ENCODE peak calls at places on chromosomes 16 and 17, in six cellular contexts. W is endodermal cell, Q is uterus, J is stomach, O is mammary epithelial cell, G is HCT116. B is an unnamed sample.

GRCh38 chr17:40074175-40074512 is 11.4 kb downstream of the THRA start:
- DNase-seq in W (no peak), O (no peak), G (no peak), J (no peak), Q (no peak), B (no peak)

GRCh38 chr16:54438469-54438868 is 151.9 kb upstream of the IRX3 start:
- DNase-seq in J (no peak), O (no peak), W (no peak), G (no peak), Q (no peak), B (no peak)

GRCh38 chr17:45110676-45111611 is 21.4 kb downstream of the PLCD3 start:
- DNase-seq in O (no peak), J (no peak), G (no peak), Q (no peak), W (peak; percentile 59), B (no peak)

GRCh38 chr17:29059281-29059680 is 16.3 kb downstream of the PIPOX start:
- DNase-seq in G (no peak), O (peak; percentile 51), W (no peak), J (no peak), Q (no peak), B (no peak)

GRCh38 chr17:62787358-62787757 is 20.8 kb downstream of the MARCHF10 start:
- DNase-seq in J (no peak), W (no peak), G (no peak), O (peak; percentile 69), Q (no peak), B (peak; percentile 75)

GRCh38 chr17:4968166-4968915 is 724 bp upstream of the SPAG7 start:
- DNase-seq in G (no peak), Q (no peak), J (no peak), W (peak; percentile 83), O (no peak), B (peak; percentile 40)

GRCh38 chr16:12531937-12532336 is 271.8 kb downstream of the CPPED1 start:
- DNase-seq in G (no peak), J (no peak), W (no peak), O (no peak), Q (no peak), B (no peak)

GRCh38 chr17:69141802-69142472 is at the start of gene ABCA6:
- DNase-seq in Q (no peak), J (no peak), G (no peak), W (no peak), O (peak; percentile 20), B (peak; percentile 4)

GRCh38 chr16:50584033-50584722 is 36.0 kb downstream of the NKD1 start:
- DNase-seq in Q (no peak), O (no peak), G (no peak), J (no peak), W (no peak), B (no peak)

GRCh38 chr16:8581923-8582580 is 8.3 kb downstream of the TMEM114 start:
- DNase-seq in J (no peak), G (no peak), W (no peak), Q (no peak), O (no peak), B (no peak)

GRCh38 chr17:29149431-29150064 is 30.6 kb downstream of the MYO18A start:
- DNase-seq in Q (peak; percentile 56), O (peak; percentile 87), W (no peak), J (no peak), G (no peak), B (peak; percentile 73)

GRCh38 chr17:28384281-28385036 is 13.0 kb downstream of the SARM1 start:
- DNase-seq in O (no peak), J (peak; percentile 88), W (peak; percentile 87), G (no peak), Q (no peak), B (no peak)

GRCh38 chr16:89952049-89952448 is 3.5 kb downstream of the DEF8 start:
- DNase-seq in J (no peak), G (no peak), Q (no peak), W (no peak), O (no peak), B (no peak)

GRCh38 chr17:8949061-8949622 is 16.4 kb downstream of the PIK3R5 start:
- DNase-seq in G (no peak), Q (no peak), J (no peak), W (no peak), O (no peak), B (no peak)

GRCh38 chr17:63555475-63556156 is 5.3 kb downstream of the DCAF7 start:
- DNase-seq in Q (no peak), O (no peak), G (no peak), W (peak; percentile 20), J (no peak), B (no peak)

GRCh38 chr16:23771027-23771426 is 16.2 kb downstream of the CHP2 start:
- DNase-seq in J (no peak), O (peak; percentile 89), G (no peak), W (peak; percentile 1), Q (no peak), B (peak; percentile 85)

GRCh38 chr16:23768581-23768980 is 13.8 kb downstream of the CHP2 start:
- DNase-seq in O (peak; percentile 61), W (peak; percentile 8), Q (no peak), J (no peak), G (no peak), B (peak; percentile 54)

GRCh38 chr16:23771642-23772041 is 16.8 kb downstream of the CHP2 start:
- DNase-seq in O (peak; percentile 89), W (peak; percentile 11), J (no peak), Q (no peak), G (no peak), B (peak; percentile 84)

GRCh38 chr16:23765933-23766332 is 11.1 kb downstream of the CHP2 start:
- DNase-seq in J (no peak), O (no peak), G (no peak), Q (no peak), W (no peak), B (no peak)
- H3K27ac ChIP-seq in J (no peak overlapping the region), O (no peak overlapping the region), G (no peak overlapping the region), Q (no peak overlapping the region), W (no peak overlapping the region), B (no peak overlapping the region)

GRCh38 chr17:47650525-47651522 is 1.1 kb downstream of the KPNB1 start:
- DNase-seq in Q (peak; percentile 94), J (peak; percentile 95), G (peak; percentile 96), O (peak; percentile 98), W (peak; percentile 100), B (peak; percentile 92)
- H3K4me1 ChIP-seq in Q (peaks cover 7% of the 10 kb centered on the region), J (peaks cover 50% of the 10 kb centered on the region), G (peaks cover 21% of the 10 kb centered on the region), O (peaks cover 39% of the 10 kb centered on the region), W (peaks cover 8% of the 10 kb centered on the region), B (peaks cover 18% of the 10 kb centered on the region)

DNA sequence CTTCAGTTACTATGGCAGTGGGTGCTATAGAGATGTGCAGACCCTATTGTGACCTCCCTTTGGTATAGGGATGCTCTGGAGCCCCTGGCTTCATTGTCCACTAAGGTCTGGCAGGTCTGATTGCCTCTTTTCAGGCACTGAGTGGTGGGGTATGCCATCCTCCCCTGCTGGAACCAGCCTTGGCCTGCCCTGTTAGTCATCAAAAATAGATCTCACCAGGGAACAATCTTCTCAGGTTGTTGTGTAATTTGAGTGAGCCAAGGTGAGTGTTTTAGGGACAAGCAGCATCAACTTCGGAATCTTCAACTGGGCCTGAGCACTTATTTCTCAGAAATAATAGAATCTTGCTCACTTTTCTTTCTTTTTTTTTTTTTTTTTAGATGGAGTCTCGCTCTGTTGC is 19.6 kb downstream of the HMOX2 start:
- DNase-seq in G (no peak), J (no peak), O (peak; percentile 87), Q (no peak), W (no peak), B (peak; percentile 87)
- H3K27ac ChIP-seq in G (peak overlapping the region; percentile 79), J (no peak overlapping the region), O (peak overlapping the region; percentile 72), Q (no peak overlapping the region), W (no peak overlapping the region), B (peak overlapping the region; percentile 69)

GRCh38 chr17:7023576-7024401 is 939 bp downstream of the BCL6B start:
- DNase-seq in W (peak; percentile 100), O (peak; percentile 78), G (peak; percentile 86), J (peak; percentile 93), Q (peak; percentile 85), B (peak; percentile 82)

GRCh38 chr17:7026471-7027115 is 3.7 kb downstream of the BCL6B start:
- DNase-seq in G (no peak), J (no peak), W (no peak), O (no peak), Q (no peak), B (no peak)

GRCh38 chr17:7024402-7024785 is 1.5 kb downstream of the BCL6B start:
- DNase-seq in J (no peak), G (no peak), Q (no peak), W (peak; percentile 50), O (no peak), B (no peak)

GRCh38 chr17:7027335-7027734 is 4.5 kb downstream of the BCL6B start:
- DNase-seq in J (no peak), O (no peak), G (no peak), W (peak; percentile 72), Q (no peak), B (no peak)

DNA sequence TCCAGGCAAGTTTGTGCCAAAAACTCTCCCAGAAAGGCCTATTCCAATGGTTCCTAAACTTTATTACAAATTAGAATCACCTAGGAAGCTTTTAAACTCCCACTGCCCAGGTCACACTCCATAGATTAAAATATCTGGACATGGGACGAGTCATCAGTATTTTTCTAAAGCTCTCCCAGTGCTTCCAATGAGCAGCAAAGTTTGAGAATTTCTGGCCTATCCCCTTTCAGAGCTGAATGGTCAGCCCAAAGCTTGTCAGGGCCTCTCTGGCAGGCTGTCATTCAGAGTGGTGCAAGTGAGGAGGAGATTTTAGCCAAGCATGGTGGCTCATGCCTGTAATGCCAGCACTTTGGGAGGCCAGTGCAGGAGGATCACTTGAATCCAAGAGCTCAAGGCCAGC is 2.4 kb downstream of the BCL6B start:
- DNase-seq in W (peak; percentile 36), G (no peak), Q (no peak), O (no peak), J (no peak), B (no peak)
- H3K4me1 ChIP-seq in W (no peaks in the 10 kb centered on the region), G (peaks cover 40% of the 10 kb centered on the region), Q (no peaks in the 10 kb centered on the region), O (peaks cover 8% of the 10 kb centered on the region), J (peaks cover 35% of the 10 kb centered on the region), B (no peaks in the 10 kb centered on the region)

GRCh38 chr16:1552129-1552528 is 18.7 kb downstream of the TMEM204 start:
- DNase-seq in J (no peak), Q (no peak), G (no peak), O (no peak), W (no peak), B (no peak)
- H3K27ac ChIP-seq in J (no peak overlapping the region), Q (no peak overlapping the region), G (no peak overlapping the region), O (no peak overlapping the region), W (no peak overlapping the region), B (no peak overlapping the region)

GRCh38 chr16:48608871-48609452 is 1.0 kb downstream of the N4BP1 start:
- DNase-seq in O (no peak), J (peak; percentile 21), W (peak; percentile 72), G (no peak), Q (no peak), B (no peak)
- H3K4me1 ChIP-seq in O (peaks cover 61% of the 10 kb centered on the region), J (peaks cover 46% of the 10 kb centered on the region), W (peaks cover 11% of the 10 kb centered on the region), G (peaks cover 29% of the 10 kb centered on the region), Q (peaks cover 7% of the 10 kb centered on the region), B (peaks cover 42% of the 10 kb centered on the region)

DNA sequence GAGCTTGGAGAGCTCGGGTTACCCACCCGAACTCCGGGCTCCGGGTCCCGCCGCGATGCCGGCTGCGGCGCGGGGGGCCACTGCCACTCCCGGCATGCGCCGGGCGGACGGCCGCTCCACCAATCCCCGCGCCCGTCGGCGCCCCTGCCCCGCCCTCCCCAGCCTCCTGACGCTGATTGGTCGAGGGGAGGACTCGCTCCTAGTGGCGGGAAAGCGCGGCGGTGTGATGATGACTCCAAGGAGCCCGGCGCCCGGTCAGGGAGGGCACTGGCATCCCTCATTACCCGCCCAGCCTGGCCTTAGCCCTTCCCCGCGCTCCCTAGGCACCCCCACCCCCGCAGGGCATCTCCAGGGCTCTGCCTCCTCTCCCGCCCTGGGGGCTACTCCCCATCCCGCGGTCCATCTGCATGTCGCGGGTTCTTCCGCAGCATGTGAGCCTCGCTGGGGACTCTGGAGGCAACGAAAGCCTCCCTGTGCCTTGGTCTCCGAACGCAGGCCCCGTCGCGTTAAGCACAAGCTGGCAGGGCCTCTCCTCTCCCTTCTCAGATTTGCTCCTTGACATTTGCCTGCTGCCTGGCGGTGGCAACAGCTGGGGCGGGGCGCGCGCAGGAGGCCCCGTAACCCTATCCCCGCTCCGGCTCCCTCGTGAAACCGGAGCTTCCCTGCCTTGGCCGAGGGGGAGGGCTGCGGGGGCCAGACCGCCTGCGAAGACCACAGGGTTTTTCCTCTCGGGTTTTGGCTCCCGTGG is 1.7 kb downstream of the ATP2A1 start:
- DNase-seq in J (peak; percentile 89), G (peak; percentile 61), O (peak; percentile 78), W (peak; percentile 97), Q (peak; percentile 86), B (peak; percentile 40)
- H3K27ac ChIP-seq in J (no peak overlapping the region), G (peak overlapping the region; percentile 44), O (no peak overlapping the region), W (peak overlapping the region; percentile 63), Q (no peak overlapping the region), B (no peak overlapping the region)

B was measured in foreskin keratinocyte.